ENCODE peak calls at places on chromosomes 7 and 10, in six cellular contexts. W is right lobe of liver, Q is PC-3, M is hepatocyte, E is uterus, C is suprapubic skin. R is an unnamed sample.

GRCh38 chr7:155189600-155189989 is 108.1 kb upstream of the INSIG1 start:
- DNase-seq in W (no peak), Q (no peak), M (no peak), E (no peak), C (no peak), R (peak; percentile 48)

GRCh38 chr10:59864141-59864962 is 42.0 kb downstream of the CCDC6 start:
- DNase-seq in W (no peak), Q (no peak), M (no peak), E (no peak), C (no peak), R (no peak)

GRCh38 chr10:14389981-14390590 is 59.4 kb upstream of the FRMD4A start:
- DNase-seq in W (no peak), Q (no peak), M (no peak), E (no peak), C (no peak), R (no peak)

GRCh38 chr10:114174462-114175190 is 623 bp upstream of the CCDC186 start:
- DNase-seq in W (peak; percentile 80), Q (no peak), M (no peak), E (no peak), C (peak; percentile 87), R (peak; percentile 84)

GRCh38 chr10:43136995-43137700 is 1.1 kb upstream of the CSGALNACT2 start:
- DNase-seq in W (no peak), Q (peak; percentile 22), M (no peak), E (no peak), C (no peak), R (no peak)

GRCh38 chr10:79084012-79084971 is 15.5 kb downstream of the ZMIZ1 start:
- DNase-seq in W (peak; percentile 94), Q (peak; percentile 77), M (peak; percentile 82), E (peak; percentile 94), C (peak; percentile 95), R (peak; percentile 89)

GRCh38 chr7:55018361-55019328 is at the start of gene EGFR:
- DNase-seq in W (peak; percentile 95), Q (peak; percentile 76), M (peak; percentile 87), E (peak; percentile 87), C (peak; percentile 90), R (peak; percentile 91)

GRCh38 chr10:54681136-54681535 is 119.9 kb downstream of the PCDH15 start:
- DNase-seq in W (no peak), Q (no peak), M (no peak), E (no peak), C (no peak), R (no peak)

GRCh38 chr7:22108151-22108845 is 162.6 kb upstream of the CDCA7L start:
- DNase-seq in W (no peak), Q (no peak), M (no peak), E (no peak), C (no peak), R (no peak)

GRCh38 chr10:3902809-3903410 is 117.9 kb upstream of the KLF6 start:
- DNase-seq in W (no peak), Q (peak; percentile 11), M (no peak), E (no peak), C (no peak), R (no peak)

GRCh38 chr10:89283988-89284475 is 17.8 kb upstream of the IFIT2 start:
- DNase-seq in W (no peak), Q (peak; percentile 64), M (peak; percentile 78), E (peak; percentile 72), C (no peak), R (peak; percentile 31)

GRCh38 chr7:159098424-159098786 is 46.3 kb downstream of the VIPR2 start:
- DNase-seq in W (no peak), Q (no peak), M (no peak), E (no peak), C (no peak), R (no peak)

GRCh38 chr7:159097661-159098423 is 46.8 kb downstream of the VIPR2 start:
- DNase-seq in W (no peak), Q (no peak), M (no peak), E (no peak), C (peak; percentile 69), R (peak; percentile 79)

GRCh38 chr7:159098795-159099194 is 45.9 kb downstream of the VIPR2 start:
- DNase-seq in W (no peak), Q (no peak), M (peak; percentile 33), E (peak; percentile 59), C (peak; percentile 70), R (no peak)

GRCh38 chr7:159099711-159100231 is 44.9 kb downstream of the VIPR2 start:
- DNase-seq in W (no peak), Q (no peak), M (no peak), E (no peak), C (peak; percentile 76), R (no peak)

GRCh38 chr7:159099217-159099655 is 45.4 kb downstream of the VIPR2 start:
- DNase-seq in W (no peak), Q (no peak), M (no peak), E (peak; percentile 12), C (no peak), R (peak; percentile 85)
- H3K4me1 ChIP-seq in W (no peaks in the 10 kb centered on the region), Q (no peaks in the 10 kb centered on the region), M (no peaks in the 10 kb centered on the region), E (no peaks in the 10 kb centered on the region), C (no peaks in the 10 kb centered on the region), R (peaks cover 65% of the 10 kb centered on the region)

GRCh38 chr7:97118306-97118917 is 914 bp downstream of the SDHAF3 start:
- DNase-seq in W (no peak), Q (no peak), M (no peak), E (no peak), C (no peak), R (no peak)
- H3K4me3 ChIP-seq in W (peak overlapping the region; percentile 74), Q (peak overlapping the region; percentile 66), M (peak overlapping the region; percentile 55), E (peak overlapping the region; percentile 66), C (peak overlapping the region; percentile 68), R (peak overlapping the region; percentile 58)

DNA sequence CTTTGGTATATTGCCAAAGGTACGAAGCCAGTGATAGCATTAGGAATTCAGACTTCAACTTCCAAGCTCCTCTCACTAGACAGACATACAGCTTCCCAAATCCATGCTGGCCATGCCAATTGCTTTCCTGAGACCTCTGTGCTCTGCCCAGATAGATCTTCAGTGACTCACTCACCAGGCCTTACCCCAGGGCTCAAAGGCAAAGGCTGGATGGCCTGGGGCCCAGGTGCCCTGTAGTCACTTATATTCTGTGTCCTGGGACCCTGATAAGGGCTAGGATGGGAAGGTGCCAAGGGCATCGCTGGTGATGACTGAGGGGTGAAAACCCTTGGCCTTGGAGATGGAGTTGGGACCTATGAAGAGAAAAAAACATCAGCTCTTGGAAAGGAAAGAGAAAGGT is 27.7 kb downstream of the WNT8B start:
- DNase-seq in W (no peak), Q (no peak), M (no peak), E (no peak), C (no peak), R (no peak)
- H3K4me1 ChIP-seq in W (no peaks in the 10 kb centered on the region), Q (no peaks in the 10 kb centered on the region), M (no peaks in the 10 kb centered on the region), E (no peaks in the 10 kb centered on the region), C (no peaks in the 10 kb centered on the region), R (no peaks in the 10 kb centered on the region)

DNA sequence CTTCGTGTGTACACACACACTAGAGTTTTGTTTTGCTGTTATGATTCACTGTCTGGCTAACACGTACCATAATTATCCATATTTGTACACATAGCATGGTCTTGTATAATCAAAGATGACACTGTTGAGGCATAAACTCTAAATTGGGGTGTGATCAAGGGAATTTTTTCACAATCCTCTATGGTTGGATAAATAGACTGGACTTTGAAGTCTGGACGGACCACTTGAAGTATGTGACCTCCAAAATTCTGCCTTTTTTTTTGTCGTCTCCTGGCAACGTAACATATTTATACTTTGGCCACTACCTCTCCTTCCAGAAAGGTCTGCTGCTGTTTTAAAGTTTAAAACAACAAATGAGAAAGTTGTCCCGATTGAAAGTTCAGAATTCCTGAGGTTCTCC is 193.4 kb downstream of the CACNB2 start:
- DNase-seq in W (no peak), Q (no peak), M (no peak), E (no peak), C (no peak), R (no peak)
- H3K4me3 ChIP-seq in W (no peak overlapping the region), Q (no peak overlapping the region), M (no peak overlapping the region), E (no peak overlapping the region), C (no peak overlapping the region), R (peak overlapping the region; percentile 42)

GRCh38 chr10:102780246-102780645 is 36.5 kb downstream of the WBP1L start:
- DNase-seq in W (no peak), Q (peak; percentile 58), M (no peak), E (no peak), C (no peak), R (no peak)
- H3K4me1 ChIP-seq in W (peaks cover 74% of the 10 kb centered on the region), Q (peaks cover 17% of the 10 kb centered on the region), M (peaks cover 74% of the 10 kb centered on the region), E (peaks cover 36% of the 10 kb centered on the region), C (peaks cover 92% of the 10 kb centered on the region), R (peaks cover 37% of the 10 kb centered on the region)

GRCh38 chr7:88670536-88670935 is 89.0 kb upstream of the ZNF804B start:
- DNase-seq in W (no peak), Q (no peak), M (no peak), E (no peak), C (no peak), R (no peak)
- H3K4me3 ChIP-seq in W (no peak overlapping the region), Q (no peak overlapping the region), M (no peak overlapping the region), E (no peak overlapping the region), C (no peak overlapping the region), R (no peak overlapping the region)

GRCh38 chr10:129607607-129608006 is 140.6 kb downstream of the MGMT start:
- DNase-seq in W (no peak), Q (no peak), M (no peak), E (no peak), C (no peak), R (no peak)
- H3K4me1 ChIP-seq in W (no peaks in the 10 kb centered on the region), Q (no peaks in the 10 kb centered on the region), M (peaks cover 9% of the 10 kb centered on the region), E (no peaks in the 10 kb centered on the region), C (no peaks in the 10 kb centered on the region), R (no peaks in the 10 kb centered on the region)

DNA sequence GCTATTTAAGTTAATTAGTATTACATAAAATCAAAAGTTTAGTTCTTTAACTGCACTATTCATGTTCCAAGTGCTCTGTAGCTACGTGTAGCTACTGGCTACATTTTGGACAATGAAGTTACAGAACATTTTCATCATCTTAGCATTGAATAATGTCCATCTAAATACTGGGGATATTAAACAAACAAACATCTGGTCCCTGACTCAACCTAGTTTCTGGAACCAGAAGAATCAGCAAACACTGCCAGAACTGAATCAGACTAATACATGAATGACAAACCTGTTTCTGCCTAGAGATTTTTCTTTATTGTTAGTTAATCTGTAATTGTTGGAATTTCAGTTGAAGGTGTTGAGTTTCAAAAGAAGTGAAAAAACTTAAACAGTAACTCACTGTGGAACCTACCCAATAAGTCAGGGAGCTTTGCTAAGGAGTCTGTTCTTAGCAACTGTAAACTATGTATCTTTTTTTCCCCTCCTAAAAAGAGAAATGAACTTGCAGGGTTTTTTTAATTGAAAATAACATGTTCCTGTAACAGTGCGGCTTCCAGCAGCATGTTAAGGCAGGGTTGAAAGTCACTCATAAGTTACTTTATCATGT is 58.3 kb downstream of the CDK13 start:
- DNase-seq in W (no peak), Q (peak; percentile 54), M (no peak), E (no peak), C (no peak), R (no peak)
- H3K4me3 ChIP-seq in W (no peak overlapping the region), Q (no peak overlapping the region), M (no peak overlapping the region), E (no peak overlapping the region), C (no peak overlapping the region), R (no peak overlapping the region)

GRCh38 chr10:126063353-126063791 is 167.0 kb downstream of the FANK1 start:
- DNase-seq in W (no peak), Q (peak; percentile 81), M (no peak), E (no peak), C (peak; percentile 35), R (no peak)

GRCh38 chr10:126060232-126060935 is 164.0 kb downstream of the FANK1 start:
- DNase-seq in W (no peak), Q (peak; percentile 84), M (no peak), E (no peak), C (no peak), R (no peak)

GRCh38 chr10:126059101-126059826 is 162.9 kb downstream of the FANK1 start:
- DNase-seq in W (no peak), Q (peak; percentile 82), M (no peak), E (no peak), C (no peak), R (no peak)

GRCh38 chr10:126062132-126063032 is 166.0 kb downstream of the FANK1 start:
- DNase-seq in W (no peak), Q (peak; percentile 95), M (peak; percentile 68), E (peak; percentile 49), C (peak; percentile 91), R (peak; percentile 74)

GRCh38 chr10:126061526-126061925 is 165.2 kb downstream of the FANK1 start:
- DNase-seq in W (no peak), Q (no peak), M (no peak), E (no peak), C (no peak), R (no peak)
- H3K4me1 ChIP-seq in W (no peaks in the 10 kb centered on the region), Q (peaks cover 72% of the 10 kb centered on the region), M (peaks cover 25% of the 10 kb centered on the region), E (no peaks in the 10 kb centered on the region), C (peaks cover 23% of the 10 kb centered on the region), R (peaks cover 35% of the 10 kb centered on the region)